ENCODE peak calls at places on chromosome 9, in four cellular contexts. One of them, this sample, is unnamed.

GRCh38 chr9:92422611-92423010 is 1.7 kb downstream of the OMD start:
- DNase-seq in natural killer cell: no peak
- DNase-seq in naive B cell: no peak
- DNase-seq in NCI-H460: no peak
- DNase-seq in this sample: no peak

GRCh38 chr9:112331676-112331955 is 1.8 kb downstream of the PTBP3 start:
- DNase-seq in naive B cell: no peak
- DNase-seq in natural killer cell: no peak
- DNase-seq in NCI-H460: no peak
- DNase-seq in this sample: no peak

GRCh38 chr9:99824378-99825157 is 2.9 kb downstream of the NR4A3 start:
- DNase-seq in naive B cell: peak
- DNase-seq in NCI-H460: no peak
- DNase-seq in natural killer cell: peak
- DNase-seq in this sample: peak

GRCh38 chr9:112809351-112809848 is 58.8 kb downstream of the SNX30 start:
- DNase-seq in naive B cell: peak
- DNase-seq in natural killer cell: no peak
- DNase-seq in NCI-H460: no peak
- DNase-seq in this sample: no peak

GRCh38 chr9:77996696-77997095 is 34.9 kb downstream of the GNAQ start:
- DNase-seq in natural killer cell: no peak
- DNase-seq in naive B cell: no peak
- DNase-seq in NCI-H460: no peak
- DNase-seq in this sample: no peak

GRCh38 chr9:135693265-135693664 is 6.0 kb downstream of the SOHLH1 start:
- DNase-seq in NCI-H460: no peak
- DNase-seq in natural killer cell: no peak
- DNase-seq in naive B cell: no peak
- DNase-seq in this sample: no peak

GRCh38 chr9:81207651-81208050 is 481.7 kb downstream of the TLE1 start:
- DNase-seq in natural killer cell: no peak
- DNase-seq in NCI-H460: no peak
- DNase-seq in naive B cell: no peak
- DNase-seq in this sample: no peak

GRCh38 chr9:135507104-135508035 is 6.9 kb downstream of the MRPS2 start:
- DNase-seq in naive B cell: no peak
- DNase-seq in natural killer cell: no peak
- DNase-seq in NCI-H460: no peak
- DNase-seq in this sample: no peak

GRCh38 chr9:80701061-80701460 is 988.3 kb downstream of the TLE1 start:
- DNase-seq in natural killer cell: no peak
- DNase-seq in naive B cell: no peak
- DNase-seq in NCI-H460: no peak
- DNase-seq in this sample: no peak

GRCh38 chr9:125732562-125732961 is 14.6 kb upstream of the PBX3 start:
- DNase-seq in naive B cell: no peak
- DNase-seq in natural killer cell: no peak
- DNase-seq in NCI-H460: no peak
- DNase-seq in this sample: no peak

GRCh38 chr9:116501871-116502270 is 185.2 kb upstream of the TRIM32 start:
- DNase-seq in natural killer cell: no peak
- DNase-seq in naive B cell: no peak
- DNase-seq in NCI-H460: no peak
- DNase-seq in this sample: no peak